ENCODE peak calls at places on chromosomes 3 and 15, in five cellular contexts. One of them, this sample, is unnamed.

GRCh38 chr15:88797648-88798339 is 5.4 kb upstream of the ACAN start:
- DNase-seq in H1: no peak
- DNase-seq in SK-N-SH: no peak
- DNase-seq in K562: no peak
- DNase-seq in HepG2: no peak
- DNase-seq in this sample: no peak

GRCh38 chr15:56074866-56075265 is 81.5 kb upstream of the NEDD4 start:
- DNase-seq in HepG2: no peak
- DNase-seq in K562: no peak
- DNase-seq in H1: no peak
- DNase-seq in SK-N-SH: no peak
- DNase-seq in this sample: no peak

GRCh38 chr3:125519678-125520562 is at the start of gene SNX4:
- DNase-seq in HepG2: peak
- DNase-seq in K562: peak
- DNase-seq in H1: peak
- DNase-seq in SK-N-SH: peak
- DNase-seq in this sample: peak

GRCh38 chr15:47718474-47719440 is 1.5 kb downstream of the SEMA6D start:
- DNase-seq in H1: no peak
- DNase-seq in K562: no peak
- DNase-seq in HepG2: no peak
- DNase-seq in SK-N-SH: peak
- DNase-seq in this sample: no peak

GRCh38 chr3:188452158-188452772 is 298.3 kb downstream of the LPP start:
- DNase-seq in K562: no peak
- DNase-seq in H1: no peak
- DNase-seq in SK-N-SH: no peak
- DNase-seq in HepG2: no peak
- DNase-seq in this sample: no peak

GRCh38 chr3:97257942-97258341 is 443.5 kb downstream of the EPHA6 start:
- DNase-seq in SK-N-SH: no peak
- DNase-seq in HepG2: no peak
- DNase-seq in H1: no peak
- DNase-seq in K562: no peak
- DNase-seq in this sample: no peak

GRCh38 chr15:77481670-77482069 is 61.0 kb downstream of the HMG20A start:
- DNase-seq in HepG2: no peak
- DNase-seq in K562: no peak
- DNase-seq in H1: no peak
- DNase-seq in SK-N-SH: no peak
- DNase-seq in this sample: no peak

GRCh38 chr3:145704020-145704419 is 457.0 kb downstream of the PLOD2 start:
- DNase-seq in SK-N-SH: no peak
- DNase-seq in HepG2: no peak
- DNase-seq in K562: no peak
- DNase-seq in H1: no peak
- DNase-seq in this sample: no peak

GRCh38 chr3:88896026-88896425 is 211.4 kb upstream of the EPHA3 start:
- DNase-seq in SK-N-SH: no peak
- DNase-seq in HepG2: no peak
- DNase-seq in K562: no peak
- DNase-seq in H1: no peak
- DNase-seq in this sample: no peak

GRCh38 chr15:80999623-81000036 is 1.1 kb upstream of the TLNRD1 start:
- DNase-seq in H1: no peak
- DNase-seq in SK-N-SH: no peak
- DNase-seq in HepG2: no peak
- DNase-seq in K562: peak
- DNase-seq in this sample: no peak

GRCh38 chr3:161796312-161796711 is 299.7 kb downstream of the OTOL1 start:
- DNase-seq in SK-N-SH: no peak
- DNase-seq in HepG2: no peak
- DNase-seq in K562: no peak
- DNase-seq in H1: no peak
- DNase-seq in this sample: no peak

GRCh38 chr3:60053518-60054265 is 1003.9 kb upstream of the CFAP20DC start:
- DNase-seq in SK-N-SH: no peak
- DNase-seq in K562: peak
- DNase-seq in HepG2: no peak
- DNase-seq in H1: no peak
- DNase-seq in this sample: no peak

GRCh38 chr3:95341314-95341713 is 1278.5 kb downstream of the NSUN3 start:
- DNase-seq in H1: no peak
- DNase-seq in K562: no peak
- DNase-seq in SK-N-SH: no peak
- DNase-seq in HepG2: peak
- DNase-seq in this sample: no peak

GRCh38 chr3:129282727-129283327 is 4.2 kb downstream of the HMCES start:
- DNase-seq in HepG2: peak
- DNase-seq in SK-N-SH: no peak
- DNase-seq in H1: no peak
- DNase-seq in K562: no peak
- DNase-seq in this sample: peak

GRCh38 chr15:64092864-64093626 is 593 bp downstream of the CIAO2A start:
- DNase-seq in SK-N-SH: peak
- DNase-seq in HepG2: peak
- DNase-seq in H1: no peak
- DNase-seq in K562: peak
- DNase-seq in this sample: no peak

GRCh38 chr3:73520931-73521461 is 103.7 kb downstream of the PDZRN3 start:
- DNase-seq in SK-N-SH: no peak
- DNase-seq in HepG2: no peak
- DNase-seq in K562: no peak
- DNase-seq in H1: no peak
- DNase-seq in this sample: no peak
- TF ChIP-seq TAF1 in SK-N-SH: no peak
- TF ChIP-seq TAF1 in HepG2: no peak
- TF ChIP-seq TAF1 in K562: no peak
- TF ChIP-seq TAF1 in H1: no peak
- TF ChIP-seq TAF1 in this sample: no peak

DNA sequence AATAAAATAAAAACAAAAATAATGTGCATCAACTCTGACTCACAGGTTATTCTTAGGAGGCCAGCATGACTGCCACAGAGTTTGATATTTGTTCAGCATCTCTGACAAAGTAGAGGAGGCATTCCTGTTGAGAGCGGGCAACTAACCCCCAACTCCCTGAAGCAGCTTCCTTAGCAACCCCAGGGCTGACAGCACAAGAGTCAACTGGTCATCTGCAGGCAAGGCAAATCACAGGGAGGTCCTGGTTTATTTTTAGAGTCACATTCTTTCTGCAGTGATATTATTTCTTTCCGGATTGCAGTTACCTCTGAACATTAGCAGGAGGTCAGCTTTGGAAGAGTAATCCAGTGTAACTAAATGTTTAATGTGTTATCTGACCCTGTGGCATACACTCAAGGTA is 273.0 kb downstream of the PLCL2 start:
- DNase-seq in K562: no peak
- DNase-seq in SK-N-SH: no peak
- DNase-seq in H1: no peak
- DNase-seq in HepG2: no peak
- DNase-seq in this sample: no peak
- TF ChIP-seq TAF1 in K562: no peak
- TF ChIP-seq TAF1 in SK-N-SH: no peak
- TF ChIP-seq TAF1 in H1: no peak
- TF ChIP-seq TAF1 in HepG2: no peak
- TF ChIP-seq TAF1 in this sample: no peak

GRCh38 chr15:89823836-89824606 is 9.4 kb upstream of the ANPEP start:
- DNase-seq in H1: no peak
- DNase-seq in K562: no peak
- DNase-seq in HepG2: no peak
- DNase-seq in SK-N-SH: peak
- DNase-seq in this sample: no peak

GRCh38 chr15:89820651-89821611 is 6.3 kb upstream of the ANPEP start:
- DNase-seq in K562: no peak
- DNase-seq in SK-N-SH: no peak
- DNase-seq in H1: no peak
- DNase-seq in HepG2: no peak
- DNase-seq in this sample: no peak

GRCh38 chr15:89822611-89822950 is 7.9 kb upstream of the ANPEP start:
- DNase-seq in K562: no peak
- DNase-seq in H1: no peak
- DNase-seq in SK-N-SH: no peak
- DNase-seq in HepG2: no peak
- DNase-seq in this sample: no peak

GRCh38 chr15:89822951-89823701 is 8.5 kb upstream of the ANPEP start:
- DNase-seq in H1: no peak
- DNase-seq in SK-N-SH: peak
- DNase-seq in K562: no peak
- DNase-seq in HepG2: no peak
- DNase-seq in this sample: no peak

GRCh38 chr15:89822030-89822429 is 7.4 kb upstream of the ANPEP start:
- DNase-seq in HepG2: no peak
- DNase-seq in H1: no peak
- DNase-seq in K562: no peak
- DNase-seq in SK-N-SH: peak
- DNase-seq in this sample: no peak
- TF ChIP-seq TAF1 in HepG2: no peak
- TF ChIP-seq TAF1 in H1: no peak
- TF ChIP-seq TAF1 in K562: no peak
- TF ChIP-seq TAF1 in SK-N-SH: no peak
- TF ChIP-seq TAF1 in this sample: no peak

DNA sequence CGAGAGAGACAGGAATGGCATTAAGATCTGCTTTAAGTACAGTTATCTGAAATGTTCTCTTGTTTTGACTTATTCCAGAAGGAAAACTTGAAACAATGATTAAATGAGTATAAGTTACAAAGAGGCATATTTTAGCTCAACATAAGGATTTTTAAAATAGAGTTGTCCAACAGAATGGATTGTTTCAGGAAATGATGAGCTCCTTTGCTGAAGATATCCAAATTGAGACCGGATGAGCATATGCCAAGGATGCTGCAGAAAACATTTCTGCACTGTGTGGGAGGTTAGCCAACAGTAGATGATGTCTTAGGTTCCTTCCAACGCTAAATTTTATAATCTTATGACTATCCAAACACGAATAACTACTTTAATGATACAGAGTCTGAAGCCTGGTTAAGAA is 226.5 kb upstream of the NANOGP8 start:
- DNase-seq in SK-N-SH: no peak
- DNase-seq in K562: no peak
- DNase-seq in HepG2: no peak
- DNase-seq in H1: no peak
- DNase-seq in this sample: no peak
- TF ChIP-seq TAF1 in SK-N-SH: no peak
- TF ChIP-seq TAF1 in K562: no peak
- TF ChIP-seq TAF1 in HepG2: no peak
- TF ChIP-seq TAF1 in H1: no peak
- TF ChIP-seq TAF1 in this sample: no peak

GRCh38 chr3:175338775-175339535 is 479.8 kb downstream of the NAALADL2 start:
- DNase-seq in H1: no peak
- DNase-seq in K562: no peak
- DNase-seq in HepG2: no peak
- DNase-seq in SK-N-SH: no peak
- DNase-seq in this sample: no peak
- TF ChIP-seq TAF1 in H1: no peak
- TF ChIP-seq TAF1 in K562: no peak
- TF ChIP-seq TAF1 in HepG2: no peak
- TF ChIP-seq TAF1 in SK-N-SH: no peak
- TF ChIP-seq TAF1 in this sample: no peak

DNA sequence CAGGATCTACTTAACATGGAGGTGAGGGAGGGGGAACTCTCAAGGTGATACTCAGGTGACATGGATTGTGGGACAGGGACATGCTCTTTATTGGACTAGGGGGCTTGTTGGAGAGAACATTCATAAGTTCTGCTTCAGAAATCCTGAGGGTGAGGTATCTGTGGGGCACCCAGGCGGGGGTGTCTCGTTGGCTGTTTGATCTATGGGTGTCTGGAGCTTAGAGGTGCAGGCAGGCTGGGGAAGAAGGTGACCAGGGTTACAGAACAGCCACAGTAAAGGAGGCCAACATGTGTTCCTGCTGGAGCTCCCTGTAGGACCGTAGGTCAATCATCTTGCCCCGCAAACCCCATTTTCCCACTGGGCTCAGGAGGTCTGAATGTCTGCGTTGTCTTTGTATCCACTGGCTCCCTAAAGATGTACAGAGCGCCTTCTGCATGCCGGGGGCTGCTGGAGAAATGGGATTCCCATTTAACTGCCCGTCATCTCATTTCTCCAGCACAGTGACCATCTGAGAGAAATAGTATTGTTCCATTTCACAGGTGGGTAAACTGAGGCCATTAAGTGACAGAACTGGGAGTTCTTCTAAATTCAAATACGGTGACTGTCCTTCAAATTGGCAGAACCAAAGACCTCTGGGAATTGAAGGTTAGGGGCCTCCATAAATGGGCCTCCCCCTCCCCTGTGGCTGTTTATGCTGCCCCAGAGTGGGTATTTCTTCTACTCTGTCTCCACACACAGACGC is 40.3 kb upstream of the TSEN2 start:
- DNase-seq in K562: no peak
- DNase-seq in SK-N-SH: no peak
- DNase-seq in HepG2: no peak
- DNase-seq in H1: no peak
- DNase-seq in this sample: no peak
- TF ChIP-seq TAF1 in K562: no peak
- TF ChIP-seq TAF1 in SK-N-SH: no peak
- TF ChIP-seq TAF1 in HepG2: no peak
- TF ChIP-seq TAF1 in H1: no peak
- TF ChIP-seq TAF1 in this sample: no peak

GRCh38 chr15:57611938-57612337 is 20.2 kb downstream of the MYZAP start:
- DNase-seq in SK-N-SH: peak
- DNase-seq in HepG2: peak
- DNase-seq in K562: no peak
- DNase-seq in H1: no peak
- DNase-seq in this sample: no peak
- TF ChIP-seq TAF1 in SK-N-SH: no peak
- TF ChIP-seq TAF1 in HepG2: no peak
- TF ChIP-seq TAF1 in K562: no peak
- TF ChIP-seq TAF1 in H1: no peak
- TF ChIP-seq TAF1 in this sample: no peak

GRCh38 chr15:23645379-23646164 is 2.1 kb downstream of the MAGEL2 start:
- DNase-seq in SK-N-SH: peak
- DNase-seq in K562: no peak
- DNase-seq in HepG2: peak
- DNase-seq in H1: no peak
- DNase-seq in this sample: no peak
- TF ChIP-seq TAF1 in SK-N-SH: no peak
- TF ChIP-seq TAF1 in K562: no peak
- TF ChIP-seq TAF1 in HepG2: no peak
- TF ChIP-seq TAF1 in H1: no peak
- TF ChIP-seq TAF1 in this sample: no peak

GRCh38 chr3:13143381-13144004 is 70.3 kb upstream of the IQSEC1 start:
- DNase-seq in HepG2: no peak
- DNase-seq in K562: peak
- DNase-seq in H1: no peak
- DNase-seq in SK-N-SH: no peak
- DNase-seq in this sample: no peak

GRCh38 chr3:13145826-13146642 is 72.8 kb upstream of the IQSEC1 start:
- DNase-seq in HepG2: no peak
- DNase-seq in SK-N-SH: no peak
- DNase-seq in H1: no peak
- DNase-seq in K562: no peak
- DNase-seq in this sample: no peak

GRCh38 chr3:13146643-13147143 is 73.5 kb upstream of the IQSEC1 start:
- DNase-seq in K562: no peak
- DNase-seq in H1: no peak
- DNase-seq in SK-N-SH: no peak
- DNase-seq in HepG2: peak
- DNase-seq in this sample: no peak

GRCh38 chr3:13144163-13145023 is 71.2 kb upstream of the IQSEC1 start:
- DNase-seq in H1: no peak
- DNase-seq in K562: no peak
- DNase-seq in SK-N-SH: no peak
- DNase-seq in HepG2: no peak
- DNase-seq in this sample: no peak

GRCh38 chr3:13145131-13145825 is 72.0 kb upstream of the IQSEC1 start:
- DNase-seq in SK-N-SH: no peak
- DNase-seq in H1: no peak
- DNase-seq in K562: peak
- DNase-seq in HepG2: peak
- DNase-seq in this sample: no peak
- TF ChIP-seq TAF1 in SK-N-SH: no peak
- TF ChIP-seq TAF1 in H1: no peak
- TF ChIP-seq TAF1 in K562: no peak
- TF ChIP-seq TAF1 in HepG2: no peak
- TF ChIP-seq TAF1 in this sample: no peak